ENCODE peak calls at places on chromosomes 6 and 20, in nine cellular contexts. T is uterus, P is breast epithelium, S is IMR-90, O is endothelial cell of umbilical vein, D is HCT116, G is gastrocnemius medialis, I is heart left ventricle, N is transverse colon. Y is an unnamed sample.

GRCh38 chr6:128390168-128390567 is 130.2 kb downstream of the PTPRK start:
- DNase-seq in S (no peak), I (no peak), N (no peak), T (no peak), P (no peak), O (no peak), G (no peak), D (no peak), Y (no peak)

GRCh38 chr6:134621858-134622257 is 303.9 kb upstream of the SGK1 start:
- DNase-seq in P (peak; percentile 89), O (no peak), D (no peak), G (peak; percentile 25), N (peak; percentile 11), I (no peak), S (peak; percentile 25), T (no peak), Y (no peak)

GRCh38 chr6:105578308-105578707 is 175.4 kb upstream of the PREP start:
- DNase-seq in N (no peak), I (no peak), O (no peak), S (no peak), P (no peak), D (no peak), G (no peak), T (no peak), Y (no peak)

GRCh38 chr6:122712864-122713612 is 66.5 kb upstream of the FABP7 start:
- DNase-seq in G (no peak), O (no peak), N (no peak), D (no peak), T (no peak), P (no peak), S (peak; percentile 13), I (no peak), Y (no peak)

GRCh38 chr20:53828673-53829085 is 235.0 kb upstream of the ZNF217 start:
- DNase-seq in I (peak; percentile 29), N (no peak), G (peak; percentile 30), P (peak; percentile 43), S (peak; percentile 95), T (peak; percentile 69), D (peak; percentile 29), O (peak; percentile 96), Y (no peak)

GRCh38 chr6:13454286-13455221 is 32.8 kb downstream of the GFOD1 start:
- DNase-seq in P (peak; percentile 50), T (peak; percentile 46), S (peak; percentile 85), I (peak; percentile 47), G (peak; percentile 64), D (no peak), O (peak; percentile 32), N (peak; percentile 62), Y (peak; percentile 50)

GRCh38 chr20:50855498-50856474 is 60.9 kb downstream of the BCAS4 start:
- DNase-seq in S (peak; percentile 49), I (no peak), O (no peak), P (no peak), G (no peak), T (no peak), N (no peak), D (no peak), Y (peak; percentile 84)

GRCh38 chr20:4989570-4989969 is 11.7 kb downstream of the SLC23A2 start:
- DNase-seq in S (no peak), O (no peak), T (no peak), I (no peak), N (no peak), P (no peak), G (no peak), D (no peak), Y (no peak)

GRCh38 chr6:119445666-119446622 is 96.4 kb upstream of the MAN1A1 start:
- DNase-seq in O (no peak), D (no peak), I (no peak), N (no peak), T (no peak), P (no peak), S (peak; percentile 68), G (no peak), Y (no peak)

GRCh38 chr6:33696538-33697518 is 14.7 kb downstream of the UQCC2 start:
- DNase-seq in D (no peak), N (no peak), S (peak; percentile 61), T (peak; percentile 66), I (peak; percentile 70), P (no peak), O (peak; percentile 99), G (no peak), Y (no peak)

GRCh38 chr6:14239097-14239496 is 121.5 kb downstream of the CD83 start:
- DNase-seq in G (no peak), D (no peak), P (no peak), I (no peak), N (no peak), T (no peak), O (no peak), S (no peak), Y (no peak)

GRCh38 chr6:33768644-33769120 is 20.2 kb downstream of the LEMD2 start:
- DNase-seq in N (peak; percentile 87), S (peak; percentile 77), I (peak; percentile 80), G (peak; percentile 72), D (peak; percentile 48), T (peak; percentile 74), O (peak; percentile 82), P (peak; percentile 59), Y (peak; percentile 84)

GRCh38 chr20:21213691-21214090 is 87.8 kb downstream of the KIZ start:
- DNase-seq in P (no peak), N (no peak), D (no peak), O (no peak), I (no peak), T (no peak), S (no peak), G (no peak), Y (no peak)

DNA sequence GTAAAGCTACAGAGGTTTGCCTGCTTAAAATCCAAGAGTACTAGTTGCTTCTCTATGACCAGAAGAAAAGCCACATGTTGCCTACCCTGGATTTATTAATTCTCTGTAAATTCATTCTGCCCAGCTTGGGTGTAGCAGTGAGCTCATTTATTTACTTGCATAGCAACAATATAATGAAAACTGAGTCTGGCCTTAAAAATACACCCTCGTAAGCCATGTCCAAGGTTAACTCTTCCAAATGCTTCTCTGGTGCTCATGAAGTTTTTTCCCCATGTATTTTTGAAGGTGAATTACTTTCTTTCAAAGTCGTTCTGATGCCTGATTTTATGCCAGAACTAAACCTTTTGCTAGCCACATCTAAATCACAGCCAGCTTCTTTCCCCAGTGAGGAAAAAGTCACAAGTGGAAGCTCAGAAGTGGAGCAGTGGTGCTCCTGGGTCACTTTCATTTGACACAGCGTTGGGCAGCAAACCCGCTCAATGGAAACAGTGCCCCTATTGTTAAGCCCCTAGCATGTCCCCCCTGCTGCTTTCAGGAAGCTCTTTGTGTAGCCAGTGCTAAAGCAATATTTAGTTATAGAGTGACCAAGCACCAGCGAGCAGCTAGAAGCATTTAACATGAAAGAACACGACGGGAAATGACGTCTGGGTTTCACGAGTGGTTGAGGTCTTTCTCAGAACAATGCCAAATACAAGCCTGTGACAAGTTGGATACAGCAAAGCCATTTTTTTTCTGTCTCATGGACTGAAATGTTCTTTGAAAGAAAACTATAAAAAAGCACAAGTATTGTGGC is 29.8 kb downstream of the NEDD9 start:
- DNase-seq in N (no peak), G (no peak), I (no peak), O (peak; percentile 76), P (no peak), D (no peak), S (peak; percentile 41), T (no peak), Y (no peak)
- TF ChIP-seq POLR2A in N (no peak), G (no peak), I (no peak), O (no peak), P (no peak), D (no peak), S (no peak), T (no peak), Y (no peak)

GRCh38 chr6:46652603-46653438 is at the start of the genes CYP39A1 and SLC25A27:
- DNase-seq in P (peak; percentile 92), G (peak; percentile 87), O (peak; percentile 89), T (peak; percentile 90), I (peak; percentile 95), D (peak; percentile 74), S (peak; percentile 59), N (peak; percentile 96), Y (peak; percentile 96)

GRCh38 chr6:46651766-46652165 is 852 bp downstream of the CYP39A1 start:
- DNase-seq in T (no peak), I (no peak), S (no peak), N (no peak), O (no peak), D (no peak), P (no peak), G (no peak), Y (no peak)

GRCh38 chr6:46655803-46656202 is 3.0 kb downstream of the SLC25A27 start:
- DNase-seq in T (no peak), I (no peak), O (no peak), G (no peak), S (no peak), P (no peak), N (no peak), D (peak; percentile 24), Y (no peak)

GRCh38 chr6:46652232-46652602 is 401 bp downstream of the CYP39A1 start:
- DNase-seq in N (no peak), I (no peak), G (no peak), O (peak; percentile 2), T (no peak), P (no peak), D (no peak), S (no peak), Y (no peak)

DNA sequence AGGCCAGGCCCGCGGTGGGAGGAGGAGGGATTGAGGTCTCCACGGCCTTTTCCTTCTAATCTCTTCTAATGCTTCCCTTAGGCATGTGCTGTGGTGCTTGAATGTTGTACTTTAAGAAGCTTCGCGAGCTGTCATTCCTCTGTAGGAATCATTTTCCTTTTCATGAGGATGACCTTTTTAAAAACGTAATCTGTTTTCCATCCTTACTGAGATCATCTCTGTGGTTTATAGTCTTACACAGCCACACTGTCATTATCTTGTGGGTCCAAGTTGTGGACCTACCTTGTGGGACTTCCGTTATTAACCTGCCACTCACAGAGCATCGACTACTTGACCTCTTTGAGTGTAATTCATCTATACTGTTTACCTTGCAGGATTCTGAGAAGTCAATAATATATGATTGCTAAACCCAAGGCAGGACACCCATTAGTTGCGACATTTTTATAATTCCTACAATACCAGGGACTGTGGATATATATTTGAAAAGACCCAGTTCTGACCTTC is 716 bp downstream of the SLC25A27 start:
- DNase-seq in I (no peak), T (no peak), D (no peak), N (no peak), G (no peak), S (no peak), O (no peak), P (no peak), Y (no peak)
- TF ChIP-seq CTCF in I (no peak), T (no peak), D (no peak), N (no peak), G (no peak), S (no peak), O (no peak), P (no peak), Y (no peak)

GRCh38 chr20:32251470-32251869 is 26.0 kb upstream of the KIF3B start:
- DNase-seq in D (no peak), I (no peak), G (no peak), O (no peak), N (no peak), P (no peak), S (no peak), T (no peak), Y (no peak)
- H3K27me3 ChIP-seq in D (no peaks in the 10 kb centered on the region), I (no peaks in the 10 kb centered on the region), G (no peaks in the 10 kb centered on the region), O (no peaks in the 10 kb centered on the region), N (no peaks in the 10 kb centered on the region), P (no peaks in the 10 kb centered on the region), S (peaks cover 3% of the 10 kb centered on the region), T (no peaks in the 10 kb centered on the region), Y (no peaks in the 10 kb centered on the region)

DNA sequence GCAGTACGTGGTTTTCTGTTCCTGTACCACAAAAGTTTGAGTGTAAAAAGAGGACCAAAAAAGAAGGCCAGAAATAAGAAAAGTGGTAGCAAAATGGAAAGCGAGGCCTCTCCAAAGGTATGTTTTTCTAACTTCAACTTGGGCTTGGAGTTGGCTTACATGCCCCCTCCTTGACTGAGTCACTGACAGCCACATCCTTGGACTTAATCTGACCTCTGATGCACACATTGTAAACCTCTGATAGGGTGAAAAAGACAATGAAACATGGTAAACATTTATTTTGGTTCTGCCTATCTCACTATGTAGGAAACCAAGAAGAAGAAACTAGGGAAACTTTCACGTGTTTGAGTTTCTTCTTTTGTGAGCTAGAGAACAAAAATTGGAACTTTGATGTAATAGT is 503.2 kb upstream of the ID4 start:
- DNase-seq in S (no peak), I (no peak), D (no peak), P (no peak), N (no peak), T (no peak), O (no peak), G (no peak), Y (no peak)
- TF ChIP-seq POLR2A in S (no peak), I (no peak), D (no peak), P (no peak), N (no peak), T (no peak), O (no peak), G (no peak), Y (no peak)

Y was measured in right lobe of liver.